ENCODE peak calls at places on chromosomes 2 and 18, in ten cellular contexts. X is fibroblast of lung, H is esophagus squamous epithelium, N is PC-3, C is pancreas, T is Peyer's patch, R is suprapubic skin, B is H1, Q is body of pancreas, S is IMR-90. F is an unnamed sample.
A peak's percentile ranks its signal among the peaks of the same experiment; 100 is the strongest.

GRCh38 chr18:961644-962355 is 57.1 kb downstream of the ADCYAP1 start:
- DNase-seq in B (peak; percentile 85), Q (peak; percentile 37), S (peak; percentile 35), H (no peak), X (peak; percentile 52), T (no peak), C (peak; percentile 25), R (no peak), N (peak; percentile 70), F (no peak)

GRCh38 chr2:174573621-174574081 is 24.0 kb downstream of the WIPF1 start:
- DNase-seq in N (no peak), H (no peak), Q (no peak), B (no peak), S (no peak), T (no peak), X (no peak), C (no peak), R (no peak), F (no peak)

GRCh38 chr18:63152096-63152495 is 167.5 kb downstream of the BCL2 start:
- DNase-seq in S (no peak), N (no peak), H (no peak), Q (no peak), C (no peak), T (no peak), R (no peak), X (no peak), B (no peak), F (no peak)

GRCh38 chr2:25219621-25220020 is 51.2 kb upstream of the POMC start:
- DNase-seq in T (no peak), S (no peak), N (no peak), C (no peak), X (no peak), H (no peak), R (no peak), B (no peak), Q (no peak), F (no peak)

GRCh38 chr2:105741617-105742016 is 3.1 kb upstream of the NCK2 start:
- DNase-seq in H (no peak), X (no peak), R (no peak), Q (no peak), S (no peak), B (no peak), N (no peak), C (no peak), T (no peak), F (no peak)

GRCh38 chr2:11075221-11075620 is 80.0 kb upstream of the SLC66A3 start:
- DNase-seq in C (no peak), H (no peak), R (no peak), S (no peak), X (no peak), N (no peak), T (no peak), B (peak; percentile 31), Q (no peak), F (no peak)

GRCh38 chr2:39631715-39632114 is 34.0 kb upstream of the TMEM178A start:
- DNase-seq in S (peak; percentile 98), C (no peak), T (no peak), H (no peak), X (peak; percentile 76), R (no peak), Q (no peak), N (peak; percentile 86), B (no peak), F (no peak)

GRCh38 chr2:175734679-175735078 is 267.4 kb downstream of the LNPK start:
- DNase-seq in Q (no peak), R (no peak), X (no peak), B (no peak), S (no peak), H (no peak), C (no peak), N (no peak), T (no peak), F (no peak)

GRCh38 chr2:118386636-118387302 is 298.5 kb downstream of the INSIG2 start:
- DNase-seq in Q (no peak), X (peak; percentile 42), B (no peak), N (peak; percentile 96), H (no peak), S (peak; percentile 85), C (no peak), R (no peak), T (no peak), F (no peak)

GRCh38 chr2:71611781-71612545 is 158.6 kb downstream of the DYSF start:
- DNase-seq in T (peak; percentile 37), X (no peak), C (peak; percentile 3), B (peak; percentile 33), S (no peak), R (peak; percentile 42), N (no peak), Q (no peak), H (no peak), F (no peak)

GRCh38 chr18:51151568-51152511 is 45.6 kb downstream of the MEX3C start:
- DNase-seq in H (no peak), S (no peak), C (no peak), Q (no peak), X (no peak), N (no peak), T (no peak), B (no peak), R (no peak), F (no peak)

GRCh38 chr2:86393521-86394490 is 47.4 kb upstream of the KDM3A start:
- DNase-seq in X (no peak), T (no peak), B (no peak), C (peak; percentile 32), R (no peak), Q (peak; percentile 20), H (no peak), N (peak; percentile 85), S (peak; percentile 22), F (no peak)

GRCh38 chr18:45910405-45911023 is 56.6 kb downstream of the EPG5 start:
- DNase-seq in S (peak; percentile 49), T (peak; percentile 56), X (peak; percentile 48), C (peak; percentile 47), B (peak; percentile 72), R (no peak), Q (peak; percentile 59), H (no peak), N (peak; percentile 61), F (no peak)
- TF ChIP-seq CTCF in S (peak; percentile 63), T (peak; percentile 67), X (peak; percentile 91), C (peak; percentile 50), B (peak; percentile 89), R (peak; percentile 3), Q (peak; percentile 48), H (peak; percentile 44), N (peak; percentile 70), F (peak; percentile 51)

GRCh38 chr2:237701033-237701858 is 73.9 kb downstream of the LRRFIP1 start:
- DNase-seq in X (no peak), Q (no peak), H (no peak), N (no peak), R (peak; percentile 70), T (no peak), B (no peak), S (no peak), C (no peak), F (no peak)
- H3K4me1 ChIP-seq in X (peaks cover 40% of the 10 kb centered on the region), Q (peaks cover 57% of the 10 kb centered on the region), H (peaks cover 75% of the 10 kb centered on the region), N (peaks cover 29% of the 10 kb centered on the region), R (peaks cover 98% of the 10 kb centered on the region), T (peaks cover 92% of the 10 kb centered on the region), B (peaks cover 35% of the 10 kb centered on the region), S (peaks cover 65% of the 10 kb centered on the region), C (peaks cover 7% of the 10 kb centered on the region), F (peaks cover 87% of the 10 kb centered on the region)

GRCh38 chr2:203660465-203660864 is 46.0 kb upstream of the CD28 start:
- DNase-seq in S (no peak), Q (no peak), H (no peak), T (no peak), R (no peak), C (no peak), X (no peak), N (no peak), B (no peak), F (no peak)

GRCh38 chr2:203664029-203664755 is 42.2 kb upstream of the CD28 start:
- DNase-seq in Q (no peak), C (no peak), T (no peak), N (no peak), S (no peak), H (no peak), B (no peak), R (no peak), X (no peak), F (no peak)

GRCh38 chr2:203661509-203661908 is 44.9 kb upstream of the CD28 start:
- DNase-seq in N (no peak), C (no peak), X (no peak), H (no peak), R (no peak), T (no peak), S (no peak), Q (no peak), B (no peak), F (no peak)

GRCh38 chr2:203659650-203660049 is 46.8 kb upstream of the CD28 start:
- DNase-seq in Q (peak; percentile 23), S (no peak), R (no peak), X (no peak), B (no peak), C (no peak), T (no peak), H (no peak), N (no peak), F (no peak)

GRCh38 chr2:203662963-203663362 is 43.5 kb upstream of the CD28 start:
- DNase-seq in S (no peak), T (no peak), R (no peak), X (no peak), N (no peak), Q (no peak), B (no peak), H (no peak), C (no peak), F (no peak)
- TF ChIP-seq CTCF in S (no peak), T (no peak), R (no peak), X (no peak), N (no peak), Q (no peak), B (no peak), H (no peak), C (no peak), F (no peak)

DNA sequence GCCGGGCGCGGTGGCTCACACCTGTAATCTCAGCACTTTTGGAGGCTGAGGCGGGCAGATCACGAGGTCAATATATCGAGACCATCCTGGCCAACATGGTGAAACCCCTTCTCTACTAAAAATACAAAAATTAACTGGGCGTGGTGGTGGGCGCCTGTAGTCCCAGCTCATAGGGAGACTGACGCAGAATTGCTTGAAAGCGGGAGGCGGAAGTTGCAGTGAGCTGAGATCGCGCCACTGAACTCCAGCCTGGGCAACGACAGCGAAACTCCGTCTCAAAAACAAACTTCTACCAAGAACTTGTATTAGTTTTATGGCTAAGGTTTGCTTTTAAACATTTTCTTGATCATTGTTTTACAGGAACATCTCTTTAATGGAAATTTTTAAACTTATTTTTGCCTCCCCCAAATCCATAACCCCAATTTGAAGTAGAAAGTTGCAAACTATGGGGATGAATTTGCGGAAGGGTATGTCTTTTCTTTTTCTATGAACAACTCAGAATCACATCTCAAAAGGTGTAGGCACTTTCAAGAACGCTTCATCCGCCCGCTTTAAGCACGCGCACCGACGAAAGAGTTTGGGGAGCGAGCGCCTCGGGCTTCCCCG is 46.8 kb upstream of the PTMA start:
- DNase-seq in N (no peak), H (no peak), S (no peak), R (peak; percentile 45), T (no peak), C (no peak), B (no peak), Q (peak; percentile 21), X (no peak), F (no peak)
- H3K4me1 ChIP-seq in N (peaks cover 17% of the 10 kb centered on the region), H (peaks cover 30% of the 10 kb centered on the region), S (peaks cover 9% of the 10 kb centered on the region), R (peaks cover 33% of the 10 kb centered on the region), T (peaks cover 19% of the 10 kb centered on the region), C (no peaks in the 10 kb centered on the region), B (peaks cover 6% of the 10 kb centered on the region), Q (peaks cover 35% of the 10 kb centered on the region), X (peaks cover 5% of the 10 kb centered on the region), F (peaks cover 12% of the 10 kb centered on the region)

F was measured in thoracic aorta.